ENCODE peak calls at places on chromosomes 11 and 22, in eight cellular contexts. D is endothelial cell, O is endothelial cell of umbilical vein, P is mucosa of descending colon, U is tibial artery, M is AG04449, Q is right lobe of liver, G is heart left ventricle. Z is an unnamed sample.
A peak's percentile ranks its signal among the peaks of the same experiment; 100 is the strongest.

GRCh38 chr11:92199991-92200390 is 24.6 kb upstream of the FAT3 start:
- DNase-seq in D (no peak), O (no peak), P (no peak), U (no peak), M (no peak), Q (no peak), G (no peak), Z (no peak)

GRCh38 chr22:20604092-20604747 is 96.8 kb downstream of the MED15 start:
- DNase-seq in D (no peak), O (no peak), P (no peak), U (no peak), M (no peak), Q (no peak), G (no peak), Z (no peak)

GRCh38 chr11:34104680-34105078 is 750 bp upstream of the NAT10 start:
- DNase-seq in D (no peak), O (no peak), P (no peak), U (no peak), M (no peak), Q (no peak), G (no peak), Z (no peak)

GRCh38 chr22:23213031-23213555 is 32.8 kb downstream of the BCR start:
- DNase-seq in D (no peak), O (no peak), P (no peak), U (no peak), M (no peak), Q (no peak), G (no peak), Z (no peak)

GRCh38 chr11:76630600-76630999 is 39.9 kb downstream of the LRRC32 start:
- DNase-seq in D (no peak), O (no peak), P (no peak), U (no peak), M (no peak), Q (no peak), G (no peak), Z (no peak)

GRCh38 chr11:518463-519202 is 11.6 kb upstream of the RNH1 start:
- DNase-seq in D (peak; percentile 86), O (peak; percentile 97), P (peak; percentile 96), U (peak; percentile 97), M (peak; percentile 65), Q (peak; percentile 86), G (peak; percentile 86), Z (peak; percentile 95)

GRCh38 chr22:17878970-17879369 is 104.7 kb upstream of the BID start:
- DNase-seq in D (no peak), O (no peak), P (peak; percentile 6), U (no peak), M (peak; percentile 37), Q (no peak), G (no peak), Z (no peak)

GRCh38 chr22:50247748-50248147 is 2.9 kb upstream of the TUBGCP6 start:
- DNase-seq in D (peak; percentile 60), O (peak; percentile 45), P (peak; percentile 82), U (no peak), M (no peak), Q (no peak), G (no peak), Z (peak; percentile 66)

GRCh38 chr22:30902496-30903357 is 65.8 kb downstream of the MORC2 start:
- DNase-seq in D (no peak), O (no peak), P (no peak), U (peak; percentile 11), M (no peak), Q (no peak), G (no peak), Z (peak; percentile 24)

GRCh38 chr22:49934891-49935557 is 16.6 kb downstream of the CRELD2 start:
- DNase-seq in D (peak; percentile 63), O (peak; percentile 44), P (peak; percentile 92), U (peak; percentile 87), M (no peak), Q (peak; percentile 88), G (peak; percentile 91), Z (peak; percentile 93)

GRCh38 chr11:111445586-111445985 is 66.5 kb upstream of the POU2AF1 start:
- DNase-seq in D (no peak), O (peak; percentile 11), P (no peak), U (no peak), M (no peak), Q (no peak), G (no peak), Z (no peak)

GRCh38 chr22:21726650-21727049 is 8.9 kb downstream of the YPEL1 start:
- DNase-seq in D (peak; percentile 41), O (no peak), P (no peak), U (no peak), M (no peak), Q (no peak), G (no peak), Z (no peak)

GRCh38 chr11:59204736-59205135 is 8.0 kb downstream of the MPEG1 start:
- DNase-seq in D (no peak), O (no peak), P (no peak), U (no peak), M (no peak), Q (no peak), G (no peak), Z (no peak)

GRCh38 chr11:93251922-93252321 is 54.1 kb upstream of the SLC36A4 start:
- DNase-seq in D (no peak), O (no peak), P (no peak), U (no peak), M (no peak), Q (no peak), G (no peak), Z (no peak)

GRCh38 chr11:93244018-93244417 is 46.2 kb upstream of the SLC36A4 start:
- DNase-seq in D (no peak), O (no peak), P (no peak), U (no peak), M (no peak), Q (no peak), G (no peak), Z (no peak)

GRCh38 chr11:93253111-93253510 is 55.3 kb upstream of the SLC36A4 start:
- DNase-seq in D (no peak), O (no peak), P (no peak), U (no peak), M (no peak), Q (no peak), G (no peak), Z (no peak)

GRCh38 chr11:93249437-93250210 is 51.8 kb upstream of the SLC36A4 start:
- DNase-seq in D (no peak), O (no peak), P (no peak), U (no peak), M (no peak), Q (no peak), G (no peak), Z (no peak)

DNA sequence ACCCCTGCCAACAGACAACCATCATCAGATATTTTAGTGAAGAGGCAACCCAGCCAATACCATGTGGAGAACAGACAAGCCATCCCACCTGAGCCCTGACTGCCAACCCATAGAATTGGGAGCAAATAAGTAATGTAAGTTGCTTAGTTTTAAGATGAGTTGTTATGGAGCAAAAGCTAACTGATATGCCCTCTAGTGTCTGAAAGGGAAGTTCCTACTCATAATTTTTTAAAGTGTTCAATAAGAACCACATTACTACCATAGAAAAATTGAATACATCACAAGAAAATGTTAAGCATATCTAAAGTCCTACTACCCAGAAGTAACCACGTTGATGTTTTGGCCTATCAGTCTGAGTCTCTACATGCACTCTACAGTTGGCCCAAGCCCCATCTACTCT is 50.8 kb upstream of the SLC36A4 start:
- DNase-seq in D (no peak), O (peak; percentile 15), P (no peak), U (no peak), M (no peak), Q (no peak), G (no peak), Z (no peak)
- TF ChIP-seq CTCF in D (peak; percentile 33), O (peak; percentile 5), P (no peak), U (no peak), M (no peak), Q (peak; percentile 29), G (no peak), Z (no peak)

DNA sequence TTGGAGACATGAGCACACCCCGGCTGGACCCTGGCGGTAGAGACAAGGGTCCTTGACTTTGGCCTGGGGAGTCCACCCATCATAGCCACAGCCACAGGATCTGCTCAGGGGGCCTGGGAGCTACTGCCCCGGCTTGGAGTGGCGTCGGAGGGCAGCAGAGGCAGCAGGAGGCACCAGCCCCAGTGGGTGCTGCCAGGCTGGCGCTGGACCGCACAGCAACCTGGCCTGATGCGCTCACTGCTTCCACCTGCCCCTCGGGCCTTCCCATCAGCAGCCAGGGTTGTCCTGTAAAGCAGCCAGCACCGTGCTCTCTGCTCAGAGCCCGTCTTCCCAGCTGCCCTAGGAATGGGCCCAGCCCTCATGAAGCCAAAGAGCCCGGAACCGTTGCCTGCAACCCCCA is 21.9 kb downstream of the SULT4A1 start:
- DNase-seq in D (no peak), O (no peak), P (no peak), U (no peak), M (no peak), Q (peak; percentile 25), G (no peak), Z (no peak)
- TF ChIP-seq CTCF in D (no peak), O (no peak), P (no peak), U (no peak), M (no peak), Q (no peak), G (no peak), Z (no peak)

GRCh38 chr11:114571712-114572111 is 12.0 kb upstream of the NXPE1 start:
- DNase-seq in D (no peak), O (no peak), P (no peak), U (no peak), M (no peak), Q (no peak), G (no peak), Z (no peak)
- TF ChIP-seq CTCF in D (no peak), O (no peak), P (no peak), U (no peak), M (no peak), Q (no peak), G (no peak), Z (no peak)

GRCh38 chr11:23405350-23405937 is 545.2 kb upstream of the CCDC179 start:
- DNase-seq in D (no peak), O (no peak), P (no peak), U (no peak), M (no peak), Q (peak; percentile 48), G (no peak), Z (no peak)

GRCh38 chr11:23403210-23404185 is 543.2 kb upstream of the CCDC179 start:
- DNase-seq in D (no peak), O (no peak), P (no peak), U (no peak), M (no peak), Q (peak; percentile 45), G (no peak), Z (no peak)

GRCh38 chr11:23404225-23405160 is 544.2 kb upstream of the CCDC179 start:
- DNase-seq in D (no peak), O (no peak), P (no peak), U (no peak), M (no peak), Q (peak; percentile 42), G (no peak), Z (no peak)

DNA sequence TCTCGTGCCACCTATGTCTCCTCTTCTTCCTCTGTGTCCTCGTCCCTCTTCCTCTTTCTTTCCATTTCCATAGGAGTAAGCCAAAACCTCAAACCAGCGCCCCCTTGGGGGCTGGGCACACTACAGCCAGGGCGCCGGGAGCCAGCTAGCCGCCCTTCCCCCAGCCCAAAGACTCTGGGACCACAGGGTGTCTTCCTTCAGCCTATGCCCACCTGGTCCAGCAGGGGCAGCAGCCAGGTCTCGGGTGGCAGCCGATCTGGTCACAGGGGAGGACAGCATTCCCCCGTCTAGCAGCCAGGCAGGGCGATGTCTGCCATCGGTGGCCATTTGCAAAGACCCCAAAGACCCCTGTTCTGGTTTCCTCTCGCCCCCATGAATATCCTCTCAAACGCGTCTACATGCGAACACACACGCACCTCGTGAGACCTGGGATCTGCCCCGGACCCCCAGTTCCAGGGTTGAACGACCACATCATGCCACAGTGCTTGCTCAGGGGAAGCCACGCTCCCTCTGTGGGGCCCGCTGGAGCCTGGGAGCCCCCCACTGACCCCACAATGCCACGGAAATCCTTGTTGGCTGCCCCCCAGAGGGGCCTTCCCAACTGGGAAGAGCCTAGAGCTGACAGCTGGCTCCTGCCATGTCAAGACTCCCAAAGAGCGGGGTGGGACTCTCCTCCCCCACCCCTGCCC is 546.0 kb upstream of the CCDC179 start:
- DNase-seq in D (no peak), O (no peak), P (no peak), U (no peak), M (no peak), Q (peak; percentile 47), G (no peak), Z (no peak)
- TF ChIP-seq CTCF in D (no peak), O (no peak), P (no peak), U (no peak), M (no peak), Q (no peak), G (no peak), Z (no peak)